ENCODE peak calls at places on chromosome 22, in four cellular contexts. S, R, K and B are unnamed samples.

GRCh38 chr22:44815099-44816070 is 63.0 kb downstream of the ARHGAP8 start:
- DNase-seq in R (no peak), S (no peak), K (no peak), B (no peak)

GRCh38 chr22:38955926-38956325 is 1.5 kb upstream of the APOBEC3A start:
- DNase-seq in K (no peak), S (no peak), R (no peak), B (no peak)

GRCh38 chr22:33247758-33248157 is 189.6 kb upstream of the SYN3 start:
- DNase-seq in R (no peak), S (no peak), K (peak; percentile 81), B (peak; percentile 18)

GRCh38 chr22:26072611-26073010 is 96.7 kb upstream of the SEZ6L start:
- DNase-seq in K (no peak), S (no peak), R (no peak), B (no peak)

GRCh38 chr22:44586337-44586990 is 88.4 kb upstream of the RTL6 start:
- DNase-seq in K (no peak), S (no peak), R (no peak), B (no peak)

GRCh38 chr22:42326786-42327185 is 56.3 kb upstream of the TCF20 start:
- DNase-seq in R (no peak), S (no peak), K (no peak), B (no peak)

GRCh38 chr22:42743501-42743991 is 22.9 kb upstream of the A4GALT start:
- DNase-seq in S (no peak), K (no peak), R (no peak), B (no peak)

GRCh38 chr22:30344447-30345200 is 12.1 kb downstream of the SF3A1 start:
- DNase-seq in S (no peak), K (no peak), R (no peak), B (no peak)

GRCh38 chr22:37546436-37547248 is 13.6 kb upstream of the CDC42EP1 start:
- DNase-seq in R (no peak), K (no peak), S (no peak), B (no peak)

GRCh38 chr22:45120931-45121330 is 42.8 kb upstream of the NUP50 start:
- DNase-seq in S (no peak), K (no peak), R (no peak), B (no peak)

GRCh38 chr22:22061085-22062077 is 78.8 kb upstream of the TOP3B start:
- DNase-seq in R (no peak), K (no peak), S (peak; percentile 91), B (no peak)
- TF ChIP-seq SPI1 in R (no peak), K (no peak), S (peak; percentile 19), B (no peak)

GRCh38 chr22:40153186-40153585 is 24.5 kb upstream of the TNRC6B start:
- DNase-seq in S (no peak), K (no peak), R (no peak), B (no peak)

GRCh38 chr22:40161182-40161581 is 16.5 kb upstream of the TNRC6B start:
- DNase-seq in R (no peak), K (no peak), S (no peak), B (no peak)

GRCh38 chr22:40153705-40154104 is 24.0 kb upstream of the TNRC6B start:
- DNase-seq in R (no peak), K (no peak), S (no peak), B (no peak)

GRCh38 chr22:40156001-40156516 is 21.7 kb upstream of the TNRC6B start:
- DNase-seq in K (no peak), S (peak; percentile 75), R (peak; percentile 39), B (no peak)

DNA sequence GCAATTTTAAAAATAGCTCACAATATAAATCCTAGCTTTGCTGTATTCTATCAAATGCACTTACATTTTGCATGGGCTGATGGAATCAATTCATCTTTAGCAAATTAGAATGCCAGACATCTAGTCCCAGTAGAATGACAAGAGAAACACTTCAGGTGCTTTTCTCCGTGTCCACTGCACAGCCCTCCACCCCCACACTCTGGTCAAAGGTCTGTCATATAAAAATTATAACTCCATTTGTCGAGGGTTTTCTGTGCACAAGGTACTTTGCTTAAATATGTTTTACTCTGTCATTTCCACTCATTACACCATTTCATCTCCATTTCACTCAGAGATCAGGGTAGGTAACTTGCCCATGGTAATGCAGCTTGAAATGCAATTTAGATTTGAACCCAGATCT is 20.2 kb upstream of the TNRC6B start:
- DNase-seq in S (no peak), K (no peak), R (no peak), B (no peak)
- TF ChIP-seq POLR2AphosphoS5 in S (no peak), K (no peak), R (no peak), B (no peak)

GRCh38 chr22:23279781-23280180 is 99.5 kb downstream of the BCR start:
- DNase-seq in R (peak; percentile 68), K (no peak), S (no peak), B (no peak)

GRCh38 chr22:23277583-23278295 is 97.4 kb downstream of the BCR start:
- DNase-seq in R (peak; percentile 65), S (no peak), K (no peak), B (no peak)

GRCh38 chr22:23280356-23281052 is 100.2 kb downstream of the BCR start:
- DNase-seq in K (no peak), R (peak; percentile 63), S (no peak), B (no peak)

GRCh38 chr22:23281053-23281405 is 100.7 kb downstream of the BCR start:
- DNase-seq in R (no peak), S (no peak), K (no peak), B (no peak)

DNA sequence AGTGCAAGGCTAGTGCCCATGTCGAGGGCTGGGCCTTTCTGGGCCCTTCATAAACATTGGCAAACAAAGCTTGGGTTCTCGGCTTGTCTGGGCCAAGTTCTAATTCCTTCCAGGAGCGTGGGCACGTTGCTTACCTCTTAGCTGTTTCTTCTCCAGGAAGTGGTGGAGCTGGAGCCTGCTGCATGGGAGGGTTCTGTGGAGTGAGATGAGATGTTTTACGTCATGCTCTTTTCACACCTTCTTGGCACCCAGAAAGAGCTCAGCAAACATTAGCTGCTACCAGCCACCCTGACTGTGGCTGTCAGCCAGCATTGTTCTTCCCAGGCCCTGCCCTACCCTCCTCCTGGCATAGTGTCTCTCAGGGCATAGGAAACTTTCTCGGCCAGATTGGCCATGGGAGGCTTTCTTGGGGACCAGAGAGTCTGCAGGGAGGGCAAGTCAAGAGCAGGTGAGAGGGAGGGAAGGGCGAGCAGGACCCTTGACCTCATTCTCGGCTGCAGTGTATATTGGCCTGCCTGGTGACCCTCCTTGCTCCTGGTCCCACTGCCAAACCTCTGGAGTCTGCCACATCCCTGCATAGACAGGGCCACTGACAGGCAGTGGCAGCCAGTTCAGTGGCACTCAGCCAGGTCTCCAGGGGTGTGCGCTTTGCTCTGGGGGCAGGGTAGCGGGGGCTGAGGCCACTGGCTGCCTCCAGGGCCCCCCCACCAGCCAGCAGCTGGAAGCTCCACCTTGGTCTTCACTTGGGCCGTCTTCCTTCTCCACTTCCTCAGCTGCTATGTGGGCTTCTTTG is 98.8 kb downstream of the BCR start:
- DNase-seq in R (peak; percentile 78), K (no peak), S (no peak), B (no peak)
- TF ChIP-seq SPI1 in R (peak; percentile 59), K (no peak), S (no peak), B (no peak)

DNA sequence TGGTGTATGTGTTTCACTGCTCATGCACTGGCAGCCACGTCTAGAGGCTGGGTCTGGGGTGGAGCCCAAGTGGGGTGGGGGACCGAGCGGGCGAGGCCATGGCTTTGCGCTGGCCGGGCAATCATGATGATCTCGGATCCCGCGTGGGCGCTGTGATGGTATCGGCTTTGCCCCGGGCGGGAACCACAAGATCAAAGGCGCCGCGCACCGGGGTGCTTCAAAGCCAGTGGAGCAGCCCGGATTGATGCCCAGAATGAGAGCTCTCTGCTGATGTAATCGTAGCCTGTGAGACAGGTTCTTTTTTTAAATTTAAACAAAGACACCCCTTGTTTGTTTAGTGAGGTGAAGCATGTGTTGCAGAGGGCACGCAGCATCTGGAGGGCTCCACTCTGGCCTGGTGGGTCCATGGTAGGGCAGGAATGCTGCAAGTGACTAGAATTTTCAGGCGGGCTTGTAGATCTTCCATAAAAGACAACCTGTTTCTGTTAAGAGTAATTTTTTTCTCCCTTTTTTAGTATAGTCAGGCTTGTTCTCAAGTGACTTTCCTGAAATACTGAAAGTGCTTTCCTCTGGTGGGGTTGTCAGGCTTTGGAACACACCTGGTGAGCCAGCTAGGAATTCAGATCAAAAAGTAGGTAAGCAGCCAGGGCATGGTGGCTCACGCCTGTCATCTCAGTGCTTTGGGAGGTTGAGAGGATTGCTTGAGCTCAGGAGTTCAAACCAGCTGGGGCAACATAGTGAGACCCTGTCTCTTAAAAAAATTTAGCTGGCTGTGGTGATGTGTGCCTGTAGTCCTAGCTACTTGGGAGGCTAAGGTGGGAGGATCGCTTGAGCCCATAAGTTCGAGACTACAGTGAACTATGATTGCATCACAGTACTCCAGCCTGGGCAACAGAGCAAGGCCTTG is 40.7 kb downstream of the ZNRF3 start:
- DNase-seq in R (no peak), S (no peak), K (no peak), B (no peak)
- TF ChIP-seq POLR2AphosphoS5 in R (no peak), S (no peak), K (no peak), B (no peak)